ENCODE peak calls at places on chromosomes 6 and 20, in six cellular contexts. F is iPS-NIHi11, Z is neural crest cell, V is HEK293T, Y is stromal cell of bone marrow, U is cardiac fibroblast. X is an unnamed sample.

GRCh38 chr20:37375227-37375626 is 29.3 kb downstream of the SRC start:
- DNase-seq in F (no peak), Z (no peak), V (no peak), Y (no peak), U (no peak), X (no peak)

GRCh38 chr6:36025932-36026327 is 1.5 kb upstream of the SLC26A8 start:
- DNase-seq in F (no peak), Z (no peak), V (no peak), Y (no peak), U (peak; percentile 59), X (no peak)

GRCh38 chr6:148431413-148431812 is 88.8 kb downstream of the SASH1 start:
- DNase-seq in F (peak; percentile 18), Z (no peak), V (no peak), Y (no peak), U (no peak), X (no peak)

GRCh38 chr6:53794073-53794719 is 609 bp upstream of the LRRC1 start:
- DNase-seq in F (peak; percentile 68), Z (peak; percentile 49), V (peak; percentile 44), Y (peak; percentile 62), U (peak; percentile 74), X (peak; percentile 58)

GRCh38 chr20:12207875-12208274 is 290.2 kb downstream of the BTBD3 start:
- DNase-seq in F (peak; percentile 59), Z (peak; percentile 54), V (peak; percentile 32), Y (peak; percentile 8), U (peak; percentile 67), X (peak; percentile 33)

GRCh38 chr20:39800111-39800510 is 838.0 kb downstream of the DHX35 start:
- DNase-seq in F (no peak), Z (no peak), V (no peak), Y (peak; percentile 36), U (peak; percentile 16), X (no peak)

GRCh38 chr6:37202788-37203491 is 33.0 kb downstream of the PIM1 start:
- DNase-seq in F (no peak), Z (no peak), V (no peak), Y (no peak), U (no peak), X (no peak)

GRCh38 chr6:116447052-116447451 is 14.1 kb upstream of the CALHM6 start:
- DNase-seq in F (no peak), Z (no peak), V (no peak), Y (no peak), U (peak; percentile 35), X (no peak)

GRCh38 chr20:1469925-1470571 is 3.4 kb upstream of the NSFL1C start:
- DNase-seq in F (peak; percentile 70), Z (peak; percentile 64), V (peak; percentile 68), Y (peak; percentile 99), U (peak; percentile 99), X (peak; percentile 87)

GRCh38 chr6:119834418-119834817 is 484.9 kb upstream of the MAN1A1 start:
- DNase-seq in F (no peak), Z (no peak), V (no peak), Y (no peak), U (no peak), X (no peak)

GRCh38 chr6:33632603-33633039 is 11.5 kb downstream of the ITPR3 start:
- DNase-seq in F (peak; percentile 88), Z (peak; percentile 67), V (peak; percentile 78), Y (no peak), U (peak; percentile 50), X (peak; percentile 81)

GRCh38 chr6:34663887-34664269 is 32.7 kb downstream of the ILRUN start:
- DNase-seq in F (no peak), Z (no peak), V (no peak), Y (no peak), U (peak; percentile 39), X (no peak)

GRCh38 chr20:32189123-32189410 is 18.5 kb downstream of the PLAGL2 start:
- DNase-seq in F (no peak), Z (no peak), V (no peak), Y (no peak), U (no peak), X (no peak)

GRCh38 chr6:13074746-13075490 is 253.4 kb downstream of the TBC1D7 start:
- DNase-seq in F (no peak), Z (no peak), V (no peak), Y (no peak), U (no peak), X (no peak)

GRCh38 chr6:118677193-118677592 is 25.8 kb upstream of the CEP85L start:
- DNase-seq in F (peak; percentile 14), Z (no peak), V (no peak), Y (no peak), U (no peak), X (no peak)

GRCh38 chr20:63443606-63444395 is 28.7 kb downstream of the KCNQ2 start:
- DNase-seq in F (no peak), Z (no peak), V (no peak), Y (no peak), U (no peak), X (no peak)

GRCh38 chr6:31087494-31088089 is 24.8 kb downstream of the C6orf15 start:
- DNase-seq in F (peak; percentile 88), Z (peak; percentile 90), V (peak; percentile 84), Y (peak; percentile 82), U (peak; percentile 89), X (peak; percentile 90)

GRCh38 chr6:125250511-125250910 is 51.3 kb downstream of the HDDC2 start:
- DNase-seq in F (no peak), Z (no peak), V (no peak), Y (no peak), U (no peak), X (no peak)

X was measured in glutamatergic neuron.